ENCODE peak calls at places on chromosomes 1 and 21, in six cellular contexts. G is activated T-cell treated with anti-CD3 and anti-CD28 coated beads, Interleukin-2, amount 50 U/mL, for 48 hours; K is neural crest cell; R is stimulated activated CD8-positive, alpha-beta memory T cell treated with anti-CD3 and anti-CD28 coated beads, Interleukin-2, amount 100 ng/mL, for 48 hours; U is ELF-1; H is RCC 7860. Y is an unnamed sample.

GRCh38 chr21:41749286-41749685 is 17.6 kb downstream of the RIPK4 start:
- DNase-seq in G (no peak), K (no peak), R (no peak), U (no peak), H (no peak), Y (no peak)

GRCh38 chr1:206935491-206936067 is 10.7 kb downstream of the PIGR start:
- DNase-seq in G (peak), K (peak), R (peak), U (peak), H (no peak), Y (no peak)

GRCh38 chr1:109792056-109792831 is 28.5 kb upstream of the EPS8L3 start:
- DNase-seq in G (peak), K (peak), R (no peak), U (peak), H (peak), Y (no peak)

GRCh38 chr1:13642306-13643004 is 57.5 kb upstream of the PRDM2 start:
- DNase-seq in G (no peak), K (no peak), R (no peak), U (no peak), H (no peak), Y (no peak)

GRCh38 chr1:200850554-200850953 is 22.2 kb upstream of the GPR25 start:
- DNase-seq in G (no peak), K (no peak), R (no peak), U (no peak), H (no peak), Y (no peak)

GRCh38 chr1:27672750-27673112 is 739 bp upstream of the IFI6 start:
- DNase-seq in G (no peak), K (no peak), R (no peak), U (no peak), H (no peak), Y (no peak)

GRCh38 chr1:37824001-37824400 is 16.0 kb upstream of the YRDC start:
- DNase-seq in G (no peak), K (no peak), R (no peak), U (no peak), H (no peak), Y (no peak)

GRCh38 chr1:177181631-177182291 is 11.0 kb downstream of the BRINP2 start:
- DNase-seq in G (peak), K (peak), R (peak), U (peak), H (peak), Y (peak)

GRCh38 chr1:116020668-116021272 is 44.5 kb downstream of the SLC22A15 start:
- DNase-seq in G (peak), K (peak), R (peak), U (peak), H (peak), Y (peak)

GRCh38 chr1:91765293-91765692 is 120.7 kb downstream of the TGFBR3 start:
- DNase-seq in G (no peak), K (no peak), R (no peak), U (no peak), H (no peak), Y (no peak)

GRCh38 chr1:39394059-39394458 is 97.4 kb upstream of the BMP8A start:
- DNase-seq in G (no peak), K (no peak), R (no peak), U (no peak), H (no peak), Y (no peak)

GRCh38 chr1:54853793-54854370 is 33.1 kb downstream of the DHCR24 start:
- DNase-seq in G (no peak), K (no peak), R (no peak), U (no peak), H (no peak), Y (no peak)